ENCODE peak calls at places on chromosome 3, in nine cellular contexts. W, P, F, Q, O, H, R, S and V are unnamed samples. For H3K4me1 and H3K27me3, the result is how much of the 10 kb centered on the place peaks cover.

GRCh38 chr3:52277071-52277964 is 1.1 kb downstream of the WDR82 start:
- DNase-seq in R (peak), Q (peak), W (peak), F (no peak), H (peak), O (peak), P (no peak), S (peak), V (no peak)

GRCh38 chr3:100993309-100993708 is at the start of gene ABI3BP:
- DNase-seq in Q (peak), R (peak), F (no peak), W (peak), H (peak), O (peak), S (peak), P (no peak), V (peak)

GRCh38 chr3:134796313-134797079 is 1.4 kb downstream of the EPHB1 start:
- DNase-seq in W (peak), F (no peak), P (peak), Q (no peak), S (peak), R (no peak), H (no peak), O (peak), V (no peak)

GRCh38 chr3:31235062-31235704 is 297.5 kb upstream of the STT3B start:
- DNase-seq in F (no peak), H (no peak), P (no peak), W (no peak), R (no peak), Q (no peak), S (peak), O (no peak), V (peak)

GRCh38 chr3:82293867-82294266 is 532.4 kb upstream of the GBE1 start:
- DNase-seq in Q (no peak), O (no peak), P (no peak), H (no peak), F (no peak), S (no peak), W (peak), R (no peak), V (no peak)

GRCh38 chr3:151579571-151580270 is 118.9 kb upstream of the IGSF10 start:
- DNase-seq in S (peak), Q (peak), W (peak), F (no peak), O (no peak), R (no peak), P (no peak), H (no peak), V (no peak)

GRCh38 chr3:49253512-49253911 is 23.5 kb downstream of the C3orf62 start:
- DNase-seq in R (no peak), H (no peak), S (no peak), W (no peak), F (no peak), Q (no peak), O (no peak), P (no peak), V (no peak)

GRCh38 chr3:80350771-80351170 is 583.0 kb upstream of the ROBO1 start:
- DNase-seq in Q (no peak), R (no peak), W (peak), P (no peak), S (no peak), H (no peak), O (no peak), F (no peak), V (no peak)

GRCh38 chr3:149610351-149611105 is 47.3 kb downstream of the WWTR1 start:
- DNase-seq in S (no peak), Q (peak), O (no peak), P (no peak), W (no peak), H (peak), F (no peak), R (peak), V (no peak)

GRCh38 chr3:183298708-183299153 is 45.7 kb downstream of the B3GNT5 start:
- DNase-seq in W (peak), S (peak), H (peak), R (peak), Q (peak), O (peak), F (no peak), P (no peak), V (no peak)

GRCh38 chr3:12993623-12994356 is 79.4 kb downstream of the IQSEC1 start:
- DNase-seq in Q (peak), F (no peak), R (no peak), O (peak), W (no peak), H (no peak), P (no peak), S (peak), V (no peak)

DNA sequence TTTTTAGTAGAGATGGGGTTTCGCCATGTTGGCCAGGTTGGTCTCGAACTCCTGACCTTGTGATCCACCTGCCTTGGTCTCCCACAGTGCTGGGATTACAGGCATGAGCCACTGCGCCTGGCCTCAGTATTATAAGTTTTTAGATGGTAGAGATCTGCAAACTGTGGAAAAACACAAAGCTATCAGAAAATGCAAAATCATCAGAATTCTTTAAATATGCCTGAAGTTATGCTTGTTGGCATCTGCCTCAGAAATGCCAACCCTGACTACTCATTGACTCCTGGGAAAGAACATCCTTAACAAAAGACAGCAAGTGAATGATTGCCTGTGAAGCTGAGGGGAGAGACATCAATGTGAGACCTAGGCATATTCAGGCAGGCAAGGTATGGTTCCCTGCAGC is 94.3 kb upstream of the MB21D2 start:
- DNase-seq in H (no peak), S (no peak), W (no peak), P (no peak), R (no peak), Q (no peak), F (no peak), O (no peak), V (no peak)
- H3K4me1 ChIP-seq in H (under half), S (under half), W (under half), P (under half), R (under half), Q (under half), F (under half), O (under half), V (under half)

GRCh38 chr3:128435561-128435960 is 31.1 kb downstream of the DNAJB8 start:
- DNase-seq in H (no peak), Q (no peak), W (no peak), R (no peak), F (no peak), S (no peak), O (no peak), P (no peak), V (no peak)

GRCh38 chr3:128435058-128435457 is 31.6 kb downstream of the DNAJB8 start:
- DNase-seq in H (no peak), S (peak), O (peak), Q (no peak), W (no peak), P (no peak), F (no peak), R (no peak), V (no peak)

GRCh38 chr3:128434524-128434923 is 32.2 kb downstream of the DNAJB8 start:
- DNase-seq in S (no peak), H (no peak), W (no peak), O (no peak), Q (no peak), P (no peak), R (no peak), F (no peak), V (no peak)

GRCh38 chr3:128438488-128439072 is 28.1 kb downstream of the DNAJB8 start:
- DNase-seq in P (no peak), H (no peak), W (no peak), Q (no peak), F (no peak), R (no peak), O (no peak), S (no peak), V (no peak)

GRCh38 chr3:128436214-128436613 is 30.5 kb downstream of the DNAJB8 start:
- DNase-seq in S (no peak), P (no peak), F (no peak), R (no peak), H (no peak), W (no peak), O (no peak), Q (no peak), V (no peak)
- H3K27me3 ChIP-seq in S (under half), P (under half), F (under half), R (half or more), H (under half), W (under half), O (under half), Q (under half), V (half or more)

GRCh38 chr3:128781164-128781563 is 55.2 kb downstream of the RAB7A start:
- DNase-seq in F (no peak), S (no peak), P (no peak), H (no peak), W (no peak), Q (no peak), R (no peak), O (no peak), V (no peak)

GRCh38 chr3:128782282-128783146 is 56.5 kb downstream of the RAB7A start:
- DNase-seq in Q (no peak), O (no peak), P (no peak), W (no peak), H (no peak), S (no peak), F (no peak), R (no peak), V (no peak)

GRCh38 chr3:128783774-128784173 is 57.8 kb downstream of the RAB7A start:
- DNase-seq in Q (no peak), F (no peak), P (no peak), S (no peak), W (no peak), R (no peak), H (peak), O (no peak), V (no peak)

GRCh38 chr3:128784228-128784627 is 58.2 kb downstream of the RAB7A start:
- DNase-seq in P (peak), Q (peak), F (no peak), R (no peak), S (no peak), W (no peak), O (peak), H (peak), V (no peak)

GRCh38 chr3:128780438-128780837 is 54.5 kb downstream of the RAB7A start:
- DNase-seq in H (no peak), O (no peak), W (no peak), R (no peak), S (no peak), F (no peak), P (no peak), Q (no peak), V (no peak)
- H3K4me1 ChIP-seq in H (under half), O (under half), W (under half), R (under half), S (under half), F (under half), P (under half), Q (half or more), V (under half)

DNA sequence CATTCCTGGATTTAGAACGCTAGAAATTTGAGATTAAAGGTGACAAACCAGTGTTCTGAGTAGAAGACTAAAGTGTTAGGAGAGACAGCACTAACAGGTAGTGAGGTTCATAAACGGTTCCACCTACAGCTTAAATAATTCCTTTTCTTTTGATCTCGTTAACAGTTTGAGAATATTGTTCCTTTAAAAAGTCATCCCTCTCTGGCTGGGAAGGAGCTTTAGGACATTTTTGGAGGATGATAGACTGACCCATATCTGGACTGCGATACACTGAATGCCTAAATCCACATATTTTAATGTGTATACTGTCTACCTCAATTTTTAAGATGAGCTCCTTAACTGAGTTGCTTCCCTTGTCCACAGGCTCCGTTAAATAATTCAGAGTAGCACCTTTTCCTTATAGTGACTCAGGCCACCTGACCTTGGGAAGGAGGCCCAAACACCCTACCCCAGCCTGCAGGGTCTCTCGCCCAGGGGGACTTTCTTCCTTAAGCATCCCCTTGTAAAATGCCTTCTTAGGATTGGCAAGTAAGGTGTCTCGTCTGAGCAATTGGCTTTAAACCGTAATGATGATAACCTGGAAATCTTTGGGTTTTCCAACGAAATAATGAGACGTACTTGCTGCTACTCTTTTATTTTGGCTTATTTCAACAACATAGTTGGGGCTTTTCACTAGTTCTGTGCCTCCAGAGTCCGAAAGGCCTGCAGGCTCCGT is 3.3 kb downstream of the TRIM71 start:
- DNase-seq in W (no peak), F (no peak), Q (no peak), R (no peak), S (no peak), O (no peak), P (no peak), H (no peak), V (no peak)
- H3K27me3 ChIP-seq in W (half or more), F (under half), Q (under half), R (half or more), S (half or more), O (under half), P (under half), H (half or more), V (half or more)

GRCh38 chr3:172137287-172138030 is 98.1 kb downstream of the FNDC3B start:
- DNase-seq in Q (no peak), H (no peak), P (no peak), S (peak), W (no peak), F (no peak), O (no peak), R (no peak), V (no peak)

GRCh38 chr3:172140499-172141391 is 101.4 kb downstream of the FNDC3B start:
- DNase-seq in S (peak), O (peak), F (peak), W (peak), P (no peak), H (peak), Q (no peak), R (peak), V (peak)

GRCh38 chr3:172138792-172139507 is 99.6 kb downstream of the FNDC3B start:
- DNase-seq in O (peak), F (no peak), Q (peak), P (no peak), S (peak), W (peak), H (peak), R (peak), V (no peak)

GRCh38 chr3:172138031-172138538 is 98.7 kb downstream of the FNDC3B start:
- DNase-seq in W (peak), S (peak), H (no peak), F (no peak), R (no peak), P (no peak), Q (no peak), O (peak), V (no peak)

DNA sequence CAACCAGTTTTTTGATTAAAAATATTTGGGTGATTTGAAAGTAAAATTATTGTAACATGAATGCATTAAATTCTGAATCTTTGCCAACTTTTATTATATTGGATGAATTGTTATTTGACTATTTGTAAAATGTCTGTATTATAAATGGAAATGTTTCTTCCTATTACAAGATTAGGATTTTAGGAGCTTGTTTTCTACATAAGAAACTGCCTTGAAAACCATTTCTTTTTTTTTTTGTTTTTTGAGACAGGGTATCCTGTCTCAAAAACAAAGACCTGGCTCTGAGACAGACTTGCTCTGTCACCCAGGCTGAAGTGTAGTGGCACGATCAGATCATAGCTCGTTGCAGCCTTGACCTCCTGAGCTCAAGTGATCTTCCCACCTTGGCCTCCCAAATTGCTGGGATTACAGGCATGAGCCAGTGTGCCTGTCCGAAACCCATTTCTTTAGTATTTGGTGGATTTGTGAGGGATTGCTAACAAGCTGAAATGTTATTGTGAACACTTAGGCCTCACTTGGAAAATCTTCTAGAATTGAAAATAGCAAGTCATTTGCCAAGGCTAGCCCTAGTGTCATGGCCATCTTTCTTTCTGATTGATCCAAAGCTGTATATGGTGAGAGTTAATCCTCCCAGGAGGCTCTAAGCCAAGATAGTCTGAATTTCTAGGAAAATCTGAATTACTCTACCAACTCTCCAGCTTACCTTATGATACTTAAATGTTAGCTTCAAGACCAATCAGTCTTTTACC is 100.3 kb downstream of the FNDC3B start:
- DNase-seq in S (no peak), Q (no peak), O (peak), P (no peak), H (no peak), F (no peak), R (no peak), W (no peak), V (no peak)
- H3K4me1 ChIP-seq in S (half or more), Q (half or more), O (under half), P (under half), H (half or more), F (half or more), R (under half), W (half or more), V (half or more)

DNA sequence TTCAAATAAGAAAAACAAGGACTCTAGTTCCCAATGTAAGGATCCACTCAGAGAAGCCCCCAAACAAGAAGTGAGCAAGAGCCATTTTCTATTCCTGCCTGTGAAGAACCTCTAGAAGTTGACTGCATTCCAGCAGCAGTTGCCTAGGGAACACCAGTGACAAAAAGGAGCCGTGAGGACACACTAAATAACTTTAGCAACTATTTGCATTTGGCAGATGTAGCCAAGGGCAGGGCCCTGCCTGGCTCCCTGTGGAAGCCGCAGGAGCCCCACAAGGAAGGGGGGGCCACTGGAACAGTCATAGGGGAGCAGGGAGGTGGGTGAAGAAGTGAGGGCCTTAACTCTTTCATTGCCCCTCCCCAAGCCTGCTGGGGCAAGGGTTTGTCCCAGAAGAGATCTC is 470.2 kb upstream of the PROK2 start:
- DNase-seq in H (peak), S (peak), R (no peak), F (no peak), P (no peak), O (peak), Q (no peak), W (peak), V (no peak)
- H3K27me3 ChIP-seq in H (under half), S (under half), R (under half), F (under half), P (under half), O (under half), Q (under half), W (under half), V (half or more)

GRCh38 chr3:111667621-111668239 is 72.6 kb upstream of the ZBED2 start:
- DNase-seq in R (peak), H (peak), W (no peak), P (no peak), S (peak), Q (peak), O (no peak), F (no peak), V (no peak)

GRCh38 chr3:111668912-111669488 is 73.9 kb upstream of the ZBED2 start:
- DNase-seq in S (peak), R (peak), Q (no peak), F (peak), P (peak), O (peak), W (peak), H (no peak), V (no peak)

GRCh38 chr3:111668321-111668720 is 73.2 kb upstream of the ZBED2 start:
- DNase-seq in W (no peak), Q (no peak), R (no peak), H (no peak), S (no peak), P (no peak), F (no peak), O (no peak), V (no peak)

GRCh38 chr3:111667170-111667569 is 72.0 kb upstream of the ZBED2 start:
- DNase-seq in R (no peak), Q (no peak), P (no peak), W (no peak), S (no peak), O (no peak), F (no peak), H (no peak), V (no peak)

GRCh38 chr3:111669926-111670630 is 74.9 kb upstream of the ZBED2 start:
- DNase-seq in W (peak), Q (no peak), O (peak), R (peak), H (no peak), F (no peak), P (no peak), S (peak), V (no peak)
- H3K4me1 ChIP-seq in W (under half), Q (under half), O (under half), R (under half), H (under half), F (under half), P (under half), S (under half), V (half or more)

GRCh38 chr3:32963871-32964270 is 12.4 kb downstream of the CCR4 start:
- DNase-seq in H (no peak), R (no peak), F (no peak), Q (no peak), O (no peak), S (no peak), P (no peak), W (no peak), V (peak)

GRCh38 chr3:32958509-32958908 is 7.1 kb downstream of the CCR4 start:
- DNase-seq in S (no peak), R (no peak), P (no peak), O (no peak), Q (no peak), W (no peak), F (no peak), H (no peak), V (peak)

GRCh38 chr3:32960404-32961160 is 9.1 kb downstream of the CCR4 start:
- DNase-seq in H (no peak), O (no peak), R (no peak), F (no peak), W (no peak), S (no peak), Q (no peak), P (no peak), V (no peak)

GRCh38 chr3:32959370-32959769 is 7.9 kb downstream of the CCR4 start:
- DNase-seq in O (peak), F (no peak), S (no peak), P (no peak), W (no peak), R (no peak), H (no peak), Q (no peak), V (no peak)

DNA sequence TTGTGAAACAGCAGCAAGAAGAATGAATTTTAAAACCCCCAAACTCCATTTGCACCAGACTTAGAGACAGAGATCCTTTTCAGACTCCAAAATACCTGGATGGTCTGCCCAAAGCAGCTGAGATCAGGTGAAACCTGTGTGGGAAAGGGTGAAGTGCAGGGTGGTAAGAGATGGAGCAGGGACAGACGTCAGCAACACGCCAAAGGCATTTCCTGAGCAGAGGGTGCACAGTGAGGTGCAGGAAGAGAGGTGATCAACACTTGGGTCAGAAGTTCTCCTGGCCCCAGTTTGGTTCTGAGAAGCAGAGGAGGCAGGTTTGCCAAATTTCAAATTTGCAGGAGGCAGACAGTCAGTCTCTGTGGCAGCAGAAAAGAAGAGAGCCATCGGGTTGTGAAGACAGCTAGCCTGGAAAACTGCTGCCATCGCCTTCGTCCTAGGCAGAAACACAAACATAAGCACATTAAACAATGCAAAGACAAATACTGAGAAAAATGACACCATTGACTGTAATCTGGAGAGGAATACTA is 9.8 kb downstream of the CCR4 start:
- DNase-seq in H (no peak), S (no peak), P (no peak), Q (no peak), F (no peak), R (no peak), O (no peak), W (no peak), V (no peak)
- H3K27me3 ChIP-seq in H (under half), S (under half), P (under half), Q (under half), F (under half), R (under half), O (under half), W (under half), V (under half)